ENCODE peak calls at places on chromosomes 2 and 18, in nine cellular contexts. F, K, H, S, O, G, A, T and C are unnamed samples.

GRCh38 chr2:182447843-182448242 is 21.0 kb upstream of the PDE1A start:
- DNase-seq in S (no peak), T (no peak), K (peak; percentile 90), H (no peak), O (no peak), A (no peak), G (no peak), F (no peak), C (no peak)

GRCh38 chr2:54092940-54093339 is 22.5 kb upstream of the ACYP2 start:
- DNase-seq in H (no peak), F (no peak), K (no peak), A (no peak), S (no peak), G (no peak), T (no peak), O (no peak), C (no peak)

GRCh38 chr18:60099709-60100108 is 199.9 kb downstream of the PMAIP1 start:
- DNase-seq in K (no peak), F (no peak), T (no peak), G (no peak), O (no peak), H (no peak), A (no peak), S (no peak), C (no peak)

GRCh38 chr2:180848393-180848792 is 132.0 kb upstream of the UBE2E3 start:
- DNase-seq in H (no peak), T (no peak), A (no peak), F (no peak), S (no peak), O (no peak), G (no peak), K (no peak), C (no peak)

GRCh38 chr2:100935372-100935752 is 66.7 kb upstream of the RPL31 start:
- DNase-seq in T (no peak), K (peak; percentile 84), S (no peak), A (no peak), H (no peak), F (no peak), G (no peak), O (no peak), C (no peak)

GRCh38 chr18:59669872-59670657 is 27.2 kb downstream of the CCBE1 start:
- DNase-seq in A (no peak), H (peak; percentile 6), S (no peak), K (peak; percentile 81), F (no peak), T (no peak), G (no peak), O (no peak), C (no peak)

GRCh38 chr2:231052494-231053451 is 3.9 kb upstream of the PSMD1 start:
- DNase-seq in G (peak; percentile 22), O (peak; percentile 84), F (peak; percentile 73), S (peak; percentile 90), H (peak; percentile 70), K (peak; percentile 82), T (peak; percentile 92), A (peak; percentile 84), C (peak; percentile 76)

GRCh38 chr2:180707175-180707866 is 273.1 kb upstream of the UBE2E3 start:
- DNase-seq in O (no peak), T (no peak), A (no peak), K (no peak), F (no peak), G (no peak), H (no peak), S (no peak), C (no peak)